ENCODE peak calls at places on chromosomes 7 and 10, in eight cellular contexts. One of them, this sample, is unnamed.

GRCh38 chr10:34624323-34625153 is 190.6 kb downstream of the PARD3 start:
- DNase-seq in GM10248: no peak
- DNase-seq in progenitor cell of endocrine pancreas: no peak
- DNase-seq in heart right ventricle: no peak
- DNase-seq in transverse colon: no peak
- DNase-seq in adrenal gland: no peak
- DNase-seq in lower lobe of right lung: no peak
- DNase-seq in endothelial cell: no peak
- DNase-seq in this sample: no peak

GRCh38 chr7:2713370-2713769 is 25.4 kb downstream of the AMZ1 start:
- DNase-seq in GM10248: no peak
- DNase-seq in progenitor cell of endocrine pancreas: no peak
- DNase-seq in heart right ventricle: no peak
- DNase-seq in transverse colon: no peak
- DNase-seq in adrenal gland: no peak
- DNase-seq in lower lobe of right lung: no peak
- DNase-seq in endothelial cell: no peak
- DNase-seq in this sample: peak; percentile 38

GRCh38 chr10:99403674-99404073 is 26.8 kb downstream of the GOT1 start:
- DNase-seq in GM10248: no peak
- DNase-seq in progenitor cell of endocrine pancreas: no peak
- DNase-seq in heart right ventricle: no peak
- DNase-seq in transverse colon: no peak
- DNase-seq in adrenal gland: peak; percentile 9
- DNase-seq in lower lobe of right lung: no peak
- DNase-seq in endothelial cell: no peak
- DNase-seq in this sample: no peak

GRCh38 chr10:33005322-33006282 is 47.6 kb upstream of the ITGB1 start:
- DNase-seq in GM10248: peak; percentile 40
- DNase-seq in progenitor cell of endocrine pancreas: peak; percentile 40
- DNase-seq in heart right ventricle: peak; percentile 80
- DNase-seq in transverse colon: peak; percentile 82
- DNase-seq in adrenal gland: peak; percentile 87
- DNase-seq in lower lobe of right lung: peak; percentile 88
- DNase-seq in endothelial cell: peak; percentile 68
- DNase-seq in this sample: peak; percentile 54

GRCh38 chr7:72445580-72445979 is 33.4 kb upstream of the CALN1 start:
- DNase-seq in GM10248: no peak
- DNase-seq in progenitor cell of endocrine pancreas: no peak
- DNase-seq in heart right ventricle: no peak
- DNase-seq in transverse colon: no peak
- DNase-seq in adrenal gland: no peak
- DNase-seq in lower lobe of right lung: no peak
- DNase-seq in endothelial cell: no peak
- DNase-seq in this sample: no peak

GRCh38 chr7:130180571-130180971 is 24.6 kb downstream of the TMEM209 start:
- DNase-seq in GM10248: no peak
- DNase-seq in progenitor cell of endocrine pancreas: no peak
- DNase-seq in heart right ventricle: no peak
- DNase-seq in transverse colon: no peak
- DNase-seq in adrenal gland: no peak
- DNase-seq in lower lobe of right lung: no peak
- DNase-seq in endothelial cell: no peak
- DNase-seq in this sample: no peak

GRCh38 chr7:265192-265997 is 24.6 kb upstream of the FOXL3 start:
- DNase-seq in GM10248: no peak
- DNase-seq in progenitor cell of endocrine pancreas: no peak
- DNase-seq in heart right ventricle: no peak
- DNase-seq in transverse colon: no peak
- DNase-seq in adrenal gland: no peak
- DNase-seq in lower lobe of right lung: peak; percentile 39
- DNase-seq in endothelial cell: no peak
- DNase-seq in this sample: no peak

GRCh38 chr10:91779011-91779605 is 19.1 kb upstream of the TNKS2 start:
- DNase-seq in GM10248: no peak
- DNase-seq in progenitor cell of endocrine pancreas: no peak
- DNase-seq in heart right ventricle: no peak
- DNase-seq in transverse colon: no peak
- DNase-seq in adrenal gland: no peak
- DNase-seq in lower lobe of right lung: no peak
- DNase-seq in endothelial cell: no peak
- DNase-seq in this sample: no peak

GRCh38 chr7:107857541-107857912 is 33.5 kb upstream of the DLD start:
- DNase-seq in GM10248: no peak
- DNase-seq in progenitor cell of endocrine pancreas: no peak
- DNase-seq in heart right ventricle: no peak
- DNase-seq in transverse colon: no peak
- DNase-seq in adrenal gland: peak; percentile 37
- DNase-seq in lower lobe of right lung: no peak
- DNase-seq in endothelial cell: no peak
- DNase-seq in this sample: no peak

DNA sequence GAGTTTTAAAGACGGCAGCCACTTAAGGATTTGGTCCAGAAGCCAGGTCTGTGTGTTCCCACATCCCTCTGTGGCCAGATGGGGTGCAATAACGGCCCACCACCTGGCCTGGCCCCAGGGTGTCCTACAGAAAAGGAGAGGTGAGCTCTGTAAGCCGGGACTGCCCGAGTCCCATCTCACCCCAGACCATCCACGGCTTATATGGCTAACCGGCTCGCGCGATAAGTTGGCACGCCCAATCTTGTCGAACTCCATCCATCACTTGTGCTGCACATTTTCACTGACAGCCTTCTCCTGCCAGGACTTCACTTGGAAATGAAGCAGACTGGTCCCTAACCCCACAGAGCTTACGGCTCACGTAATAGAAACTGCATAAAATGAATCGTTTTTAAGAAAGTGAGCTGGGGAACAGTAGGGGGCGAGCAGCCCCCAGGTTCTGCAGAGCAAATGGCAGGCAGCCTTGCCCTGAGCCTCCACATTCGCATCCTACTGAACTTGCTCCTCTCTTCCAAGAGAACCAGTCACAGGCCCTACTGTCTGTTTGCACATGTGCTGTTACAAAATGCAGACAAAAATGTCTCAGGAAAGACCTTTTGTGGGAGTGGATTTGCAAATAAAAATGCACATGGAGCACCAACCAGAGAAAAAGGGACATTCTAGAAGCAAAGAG is 98.2 kb downstream of the TNS3 start:
- DNase-seq in GM10248: no peak
- DNase-seq in progenitor cell of endocrine pancreas: no peak
- DNase-seq in heart right ventricle: no peak
- DNase-seq in transverse colon: no peak
- DNase-seq in adrenal gland: no peak
- DNase-seq in lower lobe of right lung: no peak
- DNase-seq in endothelial cell: peak; percentile 27
- DNase-seq in this sample: no peak
- TF ChIP-seq CTCF in GM10248: no peak
- TF ChIP-seq CTCF in progenitor cell of endocrine pancreas: peak; percentile 26
- TF ChIP-seq CTCF in heart right ventricle: no peak
- TF ChIP-seq CTCF in transverse colon: no peak
- TF ChIP-seq CTCF in adrenal gland: no peak
- TF ChIP-seq CTCF in lower lobe of right lung: peak; percentile 16
- TF ChIP-seq CTCF in endothelial cell: no peak
- TF ChIP-seq CTCF in this sample: peak; percentile 27

GRCh38 chr7:132395375-132395774 is 180.9 kb downstream of the PLXNA4 start:
- DNase-seq in GM10248: no peak
- DNase-seq in progenitor cell of endocrine pancreas: no peak
- DNase-seq in heart right ventricle: no peak
- DNase-seq in transverse colon: no peak
- DNase-seq in adrenal gland: no peak
- DNase-seq in lower lobe of right lung: no peak
- DNase-seq in endothelial cell: no peak
- DNase-seq in this sample: no peak

GRCh38 chr7:132393789-132394261 is 182.4 kb downstream of the PLXNA4 start:
- DNase-seq in GM10248: no peak
- DNase-seq in progenitor cell of endocrine pancreas: no peak
- DNase-seq in heart right ventricle: peak; percentile 53
- DNase-seq in transverse colon: no peak
- DNase-seq in adrenal gland: peak; percentile 65
- DNase-seq in lower lobe of right lung: no peak
- DNase-seq in endothelial cell: no peak
- DNase-seq in this sample: no peak

GRCh38 chr7:132390705-132391104 is 185.6 kb downstream of the PLXNA4 start:
- DNase-seq in GM10248: no peak
- DNase-seq in progenitor cell of endocrine pancreas: no peak
- DNase-seq in heart right ventricle: no peak
- DNase-seq in transverse colon: no peak
- DNase-seq in adrenal gland: no peak
- DNase-seq in lower lobe of right lung: no peak
- DNase-seq in endothelial cell: no peak
- DNase-seq in this sample: no peak

GRCh38 chr7:132392713-132393112 is 183.6 kb downstream of the PLXNA4 start:
- DNase-seq in GM10248: no peak
- DNase-seq in progenitor cell of endocrine pancreas: no peak
- DNase-seq in heart right ventricle: no peak
- DNase-seq in transverse colon: no peak
- DNase-seq in adrenal gland: no peak
- DNase-seq in lower lobe of right lung: no peak
- DNase-seq in endothelial cell: no peak
- DNase-seq in this sample: no peak

GRCh38 chr7:132394283-132395003 is 181.8 kb downstream of the PLXNA4 start:
- DNase-seq in GM10248: peak; percentile 21
- DNase-seq in progenitor cell of endocrine pancreas: no peak
- DNase-seq in heart right ventricle: no peak
- DNase-seq in transverse colon: no peak
- DNase-seq in adrenal gland: no peak
- DNase-seq in lower lobe of right lung: no peak
- DNase-seq in endothelial cell: no peak
- DNase-seq in this sample: no peak
- TF ChIP-seq CTCF in GM10248: no peak
- TF ChIP-seq CTCF in progenitor cell of endocrine pancreas: peak; percentile 9
- TF ChIP-seq CTCF in heart right ventricle: no peak
- TF ChIP-seq CTCF in transverse colon: peak; percentile 20
- TF ChIP-seq CTCF in adrenal gland: no peak
- TF ChIP-seq CTCF in lower lobe of right lung: peak; percentile 22
- TF ChIP-seq CTCF in endothelial cell: no peak
- TF ChIP-seq CTCF in this sample: no peak

GRCh38 chr10:124255556-124255955 is 162.2 kb upstream of the CHST15 start:
- DNase-seq in GM10248: no peak
- DNase-seq in progenitor cell of endocrine pancreas: no peak
- DNase-seq in heart right ventricle: no peak
- DNase-seq in transverse colon: no peak
- DNase-seq in adrenal gland: no peak
- DNase-seq in lower lobe of right lung: no peak
- DNase-seq in endothelial cell: no peak
- DNase-seq in this sample: no peak

GRCh38 chr10:124256151-124256550 is 162.6 kb downstream of the OAT start:
- DNase-seq in GM10248: no peak
- DNase-seq in progenitor cell of endocrine pancreas: no peak
- DNase-seq in heart right ventricle: no peak
- DNase-seq in transverse colon: no peak
- DNase-seq in adrenal gland: no peak
- DNase-seq in lower lobe of right lung: no peak
- DNase-seq in endothelial cell: no peak
- DNase-seq in this sample: no peak

GRCh38 chr10:124262971-124263370 is 155.8 kb downstream of the OAT start:
- DNase-seq in GM10248: no peak
- DNase-seq in progenitor cell of endocrine pancreas: no peak
- DNase-seq in heart right ventricle: no peak
- DNase-seq in transverse colon: no peak
- DNase-seq in adrenal gland: peak; percentile 24
- DNase-seq in lower lobe of right lung: no peak
- DNase-seq in endothelial cell: no peak
- DNase-seq in this sample: no peak

GRCh38 chr10:124262249-124262865 is 156.4 kb downstream of the OAT start:
- DNase-seq in GM10248: no peak
- DNase-seq in progenitor cell of endocrine pancreas: no peak
- DNase-seq in heart right ventricle: no peak
- DNase-seq in transverse colon: no peak
- DNase-seq in adrenal gland: no peak
- DNase-seq in lower lobe of right lung: no peak
- DNase-seq in endothelial cell: no peak
- DNase-seq in this sample: no peak

GRCh38 chr10:124259139-124259825 is 159.4 kb downstream of the OAT start:
- DNase-seq in GM10248: no peak
- DNase-seq in progenitor cell of endocrine pancreas: no peak
- DNase-seq in heart right ventricle: no peak
- DNase-seq in transverse colon: no peak
- DNase-seq in adrenal gland: no peak
- DNase-seq in lower lobe of right lung: peak; percentile 46
- DNase-seq in endothelial cell: no peak
- DNase-seq in this sample: no peak
- TF ChIP-seq CTCF in GM10248: no peak
- TF ChIP-seq CTCF in progenitor cell of endocrine pancreas: peak; percentile 24
- TF ChIP-seq CTCF in heart right ventricle: no peak
- TF ChIP-seq CTCF in transverse colon: no peak
- TF ChIP-seq CTCF in adrenal gland: no peak
- TF ChIP-seq CTCF in lower lobe of right lung: no peak
- TF ChIP-seq CTCF in endothelial cell: no peak
- TF ChIP-seq CTCF in this sample: peak; percentile 29

GRCh38 chr10:103749779-103750178 is 105.6 kb downstream of the SH3PXD2A start:
- DNase-seq in GM10248: no peak
- DNase-seq in progenitor cell of endocrine pancreas: no peak
- DNase-seq in heart right ventricle: no peak
- DNase-seq in transverse colon: no peak
- DNase-seq in adrenal gland: no peak
- DNase-seq in lower lobe of right lung: no peak
- DNase-seq in endothelial cell: no peak
- DNase-seq in this sample: no peak

GRCh38 chr10:103756277-103756869 is 99.0 kb downstream of the SH3PXD2A start:
- DNase-seq in GM10248: no peak
- DNase-seq in progenitor cell of endocrine pancreas: no peak
- DNase-seq in heart right ventricle: no peak
- DNase-seq in transverse colon: no peak
- DNase-seq in adrenal gland: no peak
- DNase-seq in lower lobe of right lung: no peak
- DNase-seq in endothelial cell: no peak
- DNase-seq in this sample: no peak

GRCh38 chr10:103751696-103752287 is 103.6 kb downstream of the SH3PXD2A start:
- DNase-seq in GM10248: no peak
- DNase-seq in progenitor cell of endocrine pancreas: no peak
- DNase-seq in heart right ventricle: no peak
- DNase-seq in transverse colon: no peak
- DNase-seq in adrenal gland: no peak
- DNase-seq in lower lobe of right lung: no peak
- DNase-seq in endothelial cell: no peak
- DNase-seq in this sample: no peak

GRCh38 chr10:103750836-103751235 is 104.5 kb downstream of the SH3PXD2A start:
- DNase-seq in GM10248: no peak
- DNase-seq in progenitor cell of endocrine pancreas: no peak
- DNase-seq in heart right ventricle: no peak
- DNase-seq in transverse colon: no peak
- DNase-seq in adrenal gland: no peak
- DNase-seq in lower lobe of right lung: no peak
- DNase-seq in endothelial cell: no peak
- DNase-seq in this sample: no peak

DNA sequence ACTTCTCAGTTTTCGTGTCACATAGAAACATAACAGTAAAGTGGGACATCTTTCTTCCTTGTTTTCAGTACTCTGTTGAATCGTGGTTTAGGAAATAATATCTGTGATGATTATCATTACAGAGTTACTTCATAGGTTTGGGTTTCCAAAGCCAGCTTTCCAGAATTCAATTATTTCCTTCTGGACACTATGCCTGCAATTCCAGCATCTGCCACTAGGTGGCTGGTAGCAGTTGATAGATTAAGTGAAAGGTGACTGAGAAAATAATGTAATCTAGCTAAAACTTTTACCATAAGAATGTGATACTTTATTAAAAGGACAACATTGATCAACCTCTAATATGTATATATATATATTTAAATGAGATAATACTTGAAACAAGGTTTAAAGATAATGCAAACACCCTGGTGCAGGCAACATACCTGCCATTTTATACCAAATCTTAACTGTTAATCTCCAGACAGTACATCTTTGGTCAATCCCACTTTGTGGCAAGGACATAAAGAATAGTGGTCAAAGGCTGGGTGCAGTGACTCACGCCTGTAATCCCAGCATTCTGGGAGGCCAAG is 102.6 kb downstream of the SH3PXD2A start:
- DNase-seq in GM10248: no peak
- DNase-seq in progenitor cell of endocrine pancreas: no peak
- DNase-seq in heart right ventricle: no peak
- DNase-seq in transverse colon: no peak
- DNase-seq in adrenal gland: no peak
- DNase-seq in lower lobe of right lung: no peak
- DNase-seq in endothelial cell: no peak
- DNase-seq in this sample: no peak
- TF ChIP-seq CTCF in GM10248: peak; percentile 43
- TF ChIP-seq CTCF in progenitor cell of endocrine pancreas: peak; percentile 78
- TF ChIP-seq CTCF in heart right ventricle: peak; percentile 31
- TF ChIP-seq CTCF in transverse colon: peak; percentile 85
- TF ChIP-seq CTCF in adrenal gland: peak; percentile 20
- TF ChIP-seq CTCF in lower lobe of right lung: peak; percentile 70
- TF ChIP-seq CTCF in endothelial cell: peak; percentile 100
- TF ChIP-seq CTCF in this sample: peak; percentile 86